ENCODE peak calls at places on chromosomes 11 and 22, in seven cellular contexts. One of them, this sample, is unnamed.

GRCh38 chr11:12189543-12190235 is 79.3 kb downstream of the MICAL2 start:
- DNase-seq in GM12865: peak
- DNase-seq in M059J: no peak
- DNase-seq in AG09309: no peak
- DNase-seq in stimulated activated CD4-positive, alpha-beta T cell treated with anti-CD3 and anti-CD28 coated beads, Interleukin-4, amount 100 ng/mL, for 48 hours: no peak
- DNase-seq in germinal center: no peak
- DNase-seq in AG20443: no peak
- DNase-seq in this sample: no peak

GRCh38 chr22:17201285-17201945 is 17.8 kb downstream of the ADA2 start:
- DNase-seq in AG09309: no peak
- DNase-seq in stimulated activated CD4-positive, alpha-beta T cell treated with anti-CD3 and anti-CD28 coated beads, Interleukin-4, amount 100 ng/mL, for 48 hours: no peak
- DNase-seq in germinal center: no peak
- DNase-seq in AG20443: no peak
- DNase-seq in GM12865: no peak
- DNase-seq in M059J: no peak
- DNase-seq in this sample: no peak

GRCh38 chr11:2428322-2428795 is 16.0 kb downstream of the TRPM5 start:
- DNase-seq in M059J: peak
- DNase-seq in GM12865: peak
- DNase-seq in AG20443: peak
- DNase-seq in germinal center: peak
- DNase-seq in stimulated activated CD4-positive, alpha-beta T cell treated with anti-CD3 and anti-CD28 coated beads, Interleukin-4, amount 100 ng/mL, for 48 hours: peak
- DNase-seq in AG09309: no peak
- DNase-seq in this sample: peak

GRCh38 chr11:134355656-134356055 is 23.9 kb downstream of the GLB1L2 start:
- DNase-seq in M059J: no peak
- DNase-seq in germinal center: no peak
- DNase-seq in GM12865: no peak
- DNase-seq in AG20443: no peak
- DNase-seq in AG09309: no peak
- DNase-seq in stimulated activated CD4-positive, alpha-beta T cell treated with anti-CD3 and anti-CD28 coated beads, Interleukin-4, amount 100 ng/mL, for 48 hours: no peak
- DNase-seq in this sample: no peak

GRCh38 chr11:85923455-85923854 is 68.3 kb downstream of the CCDC83 start:
- DNase-seq in stimulated activated CD4-positive, alpha-beta T cell treated with anti-CD3 and anti-CD28 coated beads, Interleukin-4, amount 100 ng/mL, for 48 hours: no peak
- DNase-seq in AG20443: no peak
- DNase-seq in M059J: no peak
- DNase-seq in germinal center: no peak
- DNase-seq in GM12865: no peak
- DNase-seq in AG09309: no peak
- DNase-seq in this sample: no peak

GRCh38 chr11:120554771-120555432 is 43.4 kb downstream of the GRIK4 start:
- DNase-seq in stimulated activated CD4-positive, alpha-beta T cell treated with anti-CD3 and anti-CD28 coated beads, Interleukin-4, amount 100 ng/mL, for 48 hours: no peak
- DNase-seq in AG20443: no peak
- DNase-seq in AG09309: no peak
- DNase-seq in M059J: no peak
- DNase-seq in germinal center: no peak
- DNase-seq in GM12865: peak
- DNase-seq in this sample: no peak

GRCh38 chr11:116721983-116722382 is 50.8 kb downstream of the BUD13 start:
- DNase-seq in GM12865: no peak
- DNase-seq in germinal center: no peak
- DNase-seq in AG09309: no peak
- DNase-seq in M059J: no peak
- DNase-seq in stimulated activated CD4-positive, alpha-beta T cell treated with anti-CD3 and anti-CD28 coated beads, Interleukin-4, amount 100 ng/mL, for 48 hours: no peak
- DNase-seq in AG20443: no peak
- DNase-seq in this sample: no peak

GRCh38 chr11:134691985-134692384 is 279.9 kb upstream of the B3GAT1 start:
- DNase-seq in stimulated activated CD4-positive, alpha-beta T cell treated with anti-CD3 and anti-CD28 coated beads, Interleukin-4, amount 100 ng/mL, for 48 hours: no peak
- DNase-seq in AG09309: no peak
- DNase-seq in germinal center: no peak
- DNase-seq in M059J: peak
- DNase-seq in GM12865: no peak
- DNase-seq in AG20443: no peak
- DNase-seq in this sample: no peak

GRCh38 chr22:36808611-36809344 is 8.1 kb downstream of the PVALB start:
- DNase-seq in stimulated activated CD4-positive, alpha-beta T cell treated with anti-CD3 and anti-CD28 coated beads, Interleukin-4, amount 100 ng/mL, for 48 hours: no peak
- DNase-seq in germinal center: no peak
- DNase-seq in AG20443: no peak
- DNase-seq in AG09309: no peak
- DNase-seq in M059J: no peak
- DNase-seq in GM12865: no peak
- DNase-seq in this sample: no peak

GRCh38 chr11:134949121-134949591 is 537.1 kb upstream of the B3GAT1 start:
- DNase-seq in germinal center: no peak
- DNase-seq in GM12865: no peak
- DNase-seq in AG09309: peak
- DNase-seq in stimulated activated CD4-positive, alpha-beta T cell treated with anti-CD3 and anti-CD28 coated beads, Interleukin-4, amount 100 ng/mL, for 48 hours: no peak
- DNase-seq in M059J: peak
- DNase-seq in AG20443: peak
- DNase-seq in this sample: no peak

GRCh38 chr11:9972917-9973504 is 309.1 kb downstream of the SWAP70 start:
- DNase-seq in AG09309: peak
- DNase-seq in M059J: peak
- DNase-seq in germinal center: peak
- DNase-seq in stimulated activated CD4-positive, alpha-beta T cell treated with anti-CD3 and anti-CD28 coated beads, Interleukin-4, amount 100 ng/mL, for 48 hours: no peak
- DNase-seq in GM12865: peak
- DNase-seq in AG20443: peak
- DNase-seq in this sample: peak

GRCh38 chr11:92826136-92826535 is 143.3 kb upstream of the MTNR1B start:
- DNase-seq in germinal center: no peak
- DNase-seq in M059J: peak
- DNase-seq in AG09309: no peak
- DNase-seq in AG20443: no peak
- DNase-seq in GM12865: no peak
- DNase-seq in stimulated activated CD4-positive, alpha-beta T cell treated with anti-CD3 and anti-CD28 coated beads, Interleukin-4, amount 100 ng/mL, for 48 hours: no peak
- DNase-seq in this sample: no peak

GRCh38 chr22:45503071-45503815 is 560 bp downstream of the FBLN1 start:
- DNase-seq in germinal center: no peak
- DNase-seq in M059J: no peak
- DNase-seq in GM12865: no peak
- DNase-seq in stimulated activated CD4-positive, alpha-beta T cell treated with anti-CD3 and anti-CD28 coated beads, Interleukin-4, amount 100 ng/mL, for 48 hours: no peak
- DNase-seq in AG09309: no peak
- DNase-seq in AG20443: no peak
- DNase-seq in this sample: no peak

GRCh38 chr22:41401781-41402648 is 20.3 kb downstream of the TEF start:
- DNase-seq in AG09309: peak
- DNase-seq in AG20443: peak
- DNase-seq in stimulated activated CD4-positive, alpha-beta T cell treated with anti-CD3 and anti-CD28 coated beads, Interleukin-4, amount 100 ng/mL, for 48 hours: no peak
- DNase-seq in GM12865: no peak
- DNase-seq in germinal center: no peak
- DNase-seq in M059J: peak
- DNase-seq in this sample: peak

GRCh38 chr22:44460287-44461082 is 37.5 kb downstream of the RTL6 start:
- DNase-seq in germinal center: no peak
- DNase-seq in AG09309: no peak
- DNase-seq in stimulated activated CD4-positive, alpha-beta T cell treated with anti-CD3 and anti-CD28 coated beads, Interleukin-4, amount 100 ng/mL, for 48 hours: no peak
- DNase-seq in GM12865: no peak
- DNase-seq in AG20443: no peak
- DNase-seq in M059J: no peak
- DNase-seq in this sample: no peak

GRCh38 chr11:102453286-102453797 is 777 bp upstream of the TMEM123 start:
- DNase-seq in AG20443: peak
- DNase-seq in stimulated activated CD4-positive, alpha-beta T cell treated with anti-CD3 and anti-CD28 coated beads, Interleukin-4, amount 100 ng/mL, for 48 hours: peak
- DNase-seq in AG09309: no peak
- DNase-seq in GM12865: no peak
- DNase-seq in germinal center: no peak
- DNase-seq in M059J: no peak
- DNase-seq in this sample: peak

GRCh38 chr11:66119348-66120133 is 49.5 kb downstream of the PACS1 start:
- DNase-seq in M059J: peak
- DNase-seq in germinal center: no peak
- DNase-seq in stimulated activated CD4-positive, alpha-beta T cell treated with anti-CD3 and anti-CD28 coated beads, Interleukin-4, amount 100 ng/mL, for 48 hours: no peak
- DNase-seq in AG20443: peak
- DNase-seq in AG09309: no peak
- DNase-seq in GM12865: no peak
- DNase-seq in this sample: no peak

GRCh38 chr11:109306322-109306721 is 115.7 kb upstream of the C11orf87 start:
- DNase-seq in stimulated activated CD4-positive, alpha-beta T cell treated with anti-CD3 and anti-CD28 coated beads, Interleukin-4, amount 100 ng/mL, for 48 hours: no peak
- DNase-seq in AG20443: peak
- DNase-seq in germinal center: no peak
- DNase-seq in GM12865: no peak
- DNase-seq in AG09309: peak
- DNase-seq in M059J: peak
- DNase-seq in this sample: no peak

GRCh38 chr11:118537409-118537980 is 6.5 kb downstream of the TMEM25 start:
- DNase-seq in stimulated activated CD4-positive, alpha-beta T cell treated with anti-CD3 and anti-CD28 coated beads, Interleukin-4, amount 100 ng/mL, for 48 hours: no peak
- DNase-seq in M059J: peak
- DNase-seq in AG09309: no peak
- DNase-seq in AG20443: no peak
- DNase-seq in germinal center: no peak
- DNase-seq in GM12865: no peak
- DNase-seq in this sample: no peak

GRCh38 chr22:46067159-46068111 is 82.9 kb upstream of the PPARA start:
- DNase-seq in GM12865: no peak
- DNase-seq in M059J: peak
- DNase-seq in germinal center: no peak
- DNase-seq in AG09309: no peak
- DNase-seq in stimulated activated CD4-positive, alpha-beta T cell treated with anti-CD3 and anti-CD28 coated beads, Interleukin-4, amount 100 ng/mL, for 48 hours: no peak
- DNase-seq in AG20443: peak
- DNase-seq in this sample: no peak

GRCh38 chr11:19351426-19351825 is 110.7 kb upstream of the E2F8 start:
- DNase-seq in GM12865: no peak
- DNase-seq in M059J: no peak
- DNase-seq in stimulated activated CD4-positive, alpha-beta T cell treated with anti-CD3 and anti-CD28 coated beads, Interleukin-4, amount 100 ng/mL, for 48 hours: no peak
- DNase-seq in AG20443: no peak
- DNase-seq in germinal center: no peak
- DNase-seq in AG09309: no peak
- DNase-seq in this sample: no peak

GRCh38 chr11:93529707-93530467 is 13.3 kb downstream of the SMCO4 start:
- DNase-seq in AG09309: no peak
- DNase-seq in AG20443: peak
- DNase-seq in GM12865: no peak
- DNase-seq in M059J: no peak
- DNase-seq in germinal center: no peak
- DNase-seq in stimulated activated CD4-positive, alpha-beta T cell treated with anti-CD3 and anti-CD28 coated beads, Interleukin-4, amount 100 ng/mL, for 48 hours: no peak
- DNase-seq in this sample: no peak

GRCh38 chr22:47736166-47737034 is 974.0 kb downstream of the TBC1D22A start:
- DNase-seq in GM12865: no peak
- DNase-seq in AG20443: no peak
- DNase-seq in stimulated activated CD4-positive, alpha-beta T cell treated with anti-CD3 and anti-CD28 coated beads, Interleukin-4, amount 100 ng/mL, for 48 hours: no peak
- DNase-seq in germinal center: no peak
- DNase-seq in M059J: peak
- DNase-seq in AG09309: no peak
- DNase-seq in this sample: no peak

GRCh38 chr11:106482920-106483761 is 405.7 kb downstream of the AASDHPPT start:
- DNase-seq in stimulated activated CD4-positive, alpha-beta T cell treated with anti-CD3 and anti-CD28 coated beads, Interleukin-4, amount 100 ng/mL, for 48 hours: no peak
- DNase-seq in M059J: peak
- DNase-seq in GM12865: no peak
- DNase-seq in germinal center: no peak
- DNase-seq in AG20443: peak
- DNase-seq in AG09309: no peak
- DNase-seq in this sample: no peak

GRCh38 chr22:21032037-21032842 is at the start of gene SLC7A4:
- DNase-seq in GM12865: no peak
- DNase-seq in AG20443: no peak
- DNase-seq in M059J: no peak
- DNase-seq in stimulated activated CD4-positive, alpha-beta T cell treated with anti-CD3 and anti-CD28 coated beads, Interleukin-4, amount 100 ng/mL, for 48 hours: no peak
- DNase-seq in AG09309: no peak
- DNase-seq in germinal center: no peak
- DNase-seq in this sample: no peak

GRCh38 chr11:72040497-72041363 is 39.6 kb downstream of the NUMA1 start:
- DNase-seq in AG20443: peak
- DNase-seq in GM12865: peak
- DNase-seq in stimulated activated CD4-positive, alpha-beta T cell treated with anti-CD3 and anti-CD28 coated beads, Interleukin-4, amount 100 ng/mL, for 48 hours: peak
- DNase-seq in AG09309: peak
- DNase-seq in M059J: peak
- DNase-seq in germinal center: peak
- DNase-seq in this sample: peak

GRCh38 chr11:70570693-70571395 is 172.5 kb downstream of the CTTN start:
- DNase-seq in germinal center: no peak
- DNase-seq in M059J: no peak
- DNase-seq in AG20443: no peak
- DNase-seq in stimulated activated CD4-positive, alpha-beta T cell treated with anti-CD3 and anti-CD28 coated beads, Interleukin-4, amount 100 ng/mL, for 48 hours: no peak
- DNase-seq in AG09309: no peak
- DNase-seq in GM12865: no peak
- DNase-seq in this sample: peak